ENCODE peak calls at places on chromosomes 7 and 10, in seven cellular contexts. U is NCI-H1105, S is cerebellar nuclear complex, M is heart right ventricle, L is GM12865, T is SW 1271, R is lung microvascular endothelial cell. N is an unnamed sample.

GRCh38 chr10:20740128-20740527 is 157.0 kb downstream of the NEBL start:
- DNase-seq in U (no peak), S (no peak), M (no peak), L (no peak), T (no peak), R (no peak), N (no peak)

GRCh38 chr10:7474388-7474787 is 63.6 kb upstream of the SFMBT2 start:
- DNase-seq in U (no peak), S (no peak), M (no peak), L (peak), T (no peak), R (no peak), N (no peak)

GRCh38 chr7:45646207-45646821 is 72.1 kb downstream of the ADCY1 start:
- DNase-seq in U (no peak), S (no peak), M (peak), L (no peak), T (no peak), R (no peak), N (no peak)

GRCh38 chr10:45375716-45376231 is 1.8 kb downstream of the ALOX5 start:
- DNase-seq in U (no peak), S (no peak), M (no peak), L (peak), T (no peak), R (no peak), N (peak)

GRCh38 chr10:12727832-12728215 is 273.7 kb downstream of the CCDC3 start:
- DNase-seq in U (no peak), S (no peak), M (no peak), L (no peak), T (no peak), R (no peak), N (no peak)

GRCh38 chr7:525740-526139 is 6.1 kb upstream of the PDGFA start:
- DNase-seq in U (no peak), S (no peak), M (no peak), L (no peak), T (no peak), R (no peak), N (no peak)

GRCh38 chr10:103451091-103451801 is 924 bp downstream of the CALHM2 start:
- DNase-seq in U (no peak), S (no peak), M (peak), L (no peak), T (peak), R (peak), N (no peak)

GRCh38 chr10:104299031-104299904 is 30.3 kb downstream of the GSTO2 start:
- DNase-seq in U (no peak), S (no peak), M (peak), L (no peak), T (no peak), R (peak), N (no peak)

GRCh38 chr10:24462889-24463552 is 254.1 kb downstream of the KIAA1217 start:
- DNase-seq in U (no peak), S (no peak), M (no peak), L (no peak), T (no peak), R (peak), N (no peak)

GRCh38 chr7:98360221-98361124 is 40.4 kb downstream of the BAIAP2L1 start:
- DNase-seq in U (no peak), S (no peak), M (no peak), L (no peak), T (peak), R (no peak), N (no peak)

GRCh38 chr10:49254556-49255318 is 44.2 kb upstream of the C10orf71 start:
- DNase-seq in U (no peak), S (no peak), M (no peak), L (no peak), T (no peak), R (no peak), N (no peak)

GRCh38 chr10:42697926-42698325 is 59.6 kb upstream of the ZNF33B start:
- DNase-seq in U (no peak), S (no peak), M (no peak), L (no peak), T (no peak), R (no peak), N (no peak)

GRCh38 chr7:151408839-151409554 is 841 bp downstream of the WDR86 start:
- DNase-seq in U (no peak), S (no peak), M (no peak), L (peak), T (no peak), R (no peak), N (no peak)

GRCh38 chr7:128041203-128041602 is 10.0 kb upstream of the LRRC4 start:
- DNase-seq in U (no peak), S (no peak), M (no peak), L (no peak), T (no peak), R (peak), N (no peak)

GRCh38 chr7:4556868-4557620 is 125.1 kb upstream of the FOXK1 start:
- DNase-seq in U (no peak), S (no peak), M (no peak), L (no peak), T (no peak), R (no peak), N (no peak)

GRCh38 chr10:79102056-79102874 is 33.5 kb downstream of the ZMIZ1 start:
- DNase-seq in U (no peak), S (peak), M (peak), L (no peak), T (no peak), R (peak), N (no peak)

GRCh38 chr10:404341-404740 is 269.1 kb downstream of the ZMYND11 start:
- DNase-seq in U (no peak), S (no peak), M (no peak), L (no peak), T (no peak), R (no peak), N (no peak)

GRCh38 chr7:34869016-34869415 is 168.3 kb downstream of the DPY19L1 start:
- DNase-seq in U (no peak), S (no peak), M (no peak), L (no peak), T (no peak), R (no peak), N (no peak)

GRCh38 chr10:5399332-5399731 is 5.3 kb downstream of the TUBAL3 start:
- DNase-seq in U (no peak), S (no peak), M (no peak), L (no peak), T (no peak), R (no peak), N (no peak)

GRCh38 chr7:111294494-111294893 is 203.6 kb downstream of the LRRN3 start:
- DNase-seq in U (no peak), S (no peak), M (no peak), L (no peak), T (no peak), R (no peak), N (no peak)

GRCh38 chr10:47033081-47033480 is 121.9 kb downstream of the PTPN20 start:
- DNase-seq in U (no peak), S (no peak), M (no peak), L (no peak), T (no peak), R (no peak), N (no peak)

GRCh38 chr7:140744005-140744404 is 47.5 kb downstream of the NDUFB2 start:
- DNase-seq in U (no peak), S (no peak), M (no peak), L (no peak), T (no peak), R (no peak), N (no peak)

GRCh38 chr7:12508005-12508404 is 62.5 kb upstream of the SCIN start:
- DNase-seq in U (no peak), S (no peak), M (no peak), L (no peak), T (no peak), R (no peak), N (no peak)

GRCh38 chr10:126049741-126050140 is 153.4 kb downstream of the FANK1 start:
- DNase-seq in U (no peak), S (no peak), M (peak), L (no peak), T (no peak), R (peak), N (no peak)

GRCh38 chr10:26737730-26738129 is 40.2 kb downstream of the PDSS1 start:
- DNase-seq in U (no peak), S (no peak), M (no peak), L (peak), T (no peak), R (no peak), N (peak)

GRCh38 chr10:77377034-77377433 is 260.6 kb downstream of the KCNMA1 start:
- DNase-seq in U (no peak), S (no peak), M (no peak), L (no peak), T (no peak), R (peak), N (no peak)

GRCh38 chr7:154720016-154720415 is 282.9 kb downstream of the PAXIP1 start:
- DNase-seq in U (peak), S (no peak), M (no peak), L (no peak), T (no peak), R (no peak), N (no peak)

GRCh38 chr7:100728196-100728595 is 5.2 kb upstream of the ZAN start:
- DNase-seq in U (no peak), S (no peak), M (no peak), L (peak), T (no peak), R (no peak), N (no peak)

GRCh38 chr10:98030093-98030821 is at the start of gene CRTAC1:
- DNase-seq in U (peak), S (peak), M (peak), L (no peak), T (no peak), R (peak), N (no peak)

GRCh38 chr7:98216941-98217622 is 5.8 kb downstream of the BHLHA15 start:
- DNase-seq in U (no peak), S (no peak), M (no peak), L (no peak), T (no peak), R (no peak), N (no peak)

GRCh38 chr7:114082567-114082933 is 163.7 kb upstream of the PPP1R3A start:
- DNase-seq in U (no peak), S (no peak), M (no peak), L (peak), T (no peak), R (no peak), N (no peak)

GRCh38 chr7:37489703-37490102 is 41.0 kb upstream of the ELMO1 start:
- DNase-seq in U (no peak), S (no peak), M (no peak), L (no peak), T (no peak), R (no peak), N (no peak)

GRCh38 chr10:35462491-35462934 is 126.2 kb downstream of the CCNY start:
- DNase-seq in U (no peak), S (no peak), M (no peak), L (peak), T (no peak), R (peak), N (no peak)